ENCODE peak calls at places on chromosomes 12 and 14, in four cellular contexts. R, L, Q and F are unnamed samples.

GRCh38 chr14:50658203-50658602 is 9.9 kb downstream of the SAV1 start:
- DNase-seq in R (no peak), Q (peak; percentile 72), L (no peak), F (no peak)

GRCh38 chr14:94485944-94486841 is 10.2 kb upstream of the SERPINA9 start:
- DNase-seq in Q (peak; percentile 46), L (peak; percentile 93), R (peak; percentile 33), F (peak; percentile 93)

GRCh38 chr14:54981698-54982097 is 45.2 kb downstream of the WDHD1 start:
- DNase-seq in R (no peak), L (no peak), Q (peak; percentile 22), F (no peak)

GRCh38 chr12:1799882-1800645 is 20.3 kb upstream of the LRTM2 start:
- DNase-seq in R (no peak), Q (no peak), L (peak; percentile 35), F (peak; percentile 28)

GRCh38 chr12:79687711-79688270 is 3.0 kb downstream of the PAWR start:
- DNase-seq in R (no peak), Q (peak; percentile 4), L (no peak), F (no peak)

GRCh38 chr12:123363743-123364531 is 710 bp downstream of the SBNO1 start:
- DNase-seq in Q (no peak), L (peak; percentile 68), R (peak; percentile 18), F (peak; percentile 39)

GRCh38 chr14:105421723-105422615 is 2.3 kb downstream of the MTA1 start:
- DNase-seq in R (no peak), Q (no peak), L (peak; percentile 64), F (no peak)

GRCh38 chr12:32897688-32898573 is 1.4 kb upstream of the PKP2 start:
- DNase-seq in Q (no peak), L (no peak), R (no peak), F (no peak)

GRCh38 chr14:23729720-23730387 is 93.7 kb downstream of the DHRS2 start:
- DNase-seq in Q (no peak), L (peak; percentile 57), R (peak; percentile 21), F (no peak)

GRCh38 chr12:65603428-65604351 is 220.6 kb upstream of the HMGA2 start:
- DNase-seq in L (no peak), R (no peak), Q (peak; percentile 94), F (no peak)

GRCh38 chr12:71216725-71217579 is 59.2 kb upstream of the TSPAN8 start:
- DNase-seq in L (no peak), R (peak; percentile 61), Q (peak; percentile 0), F (peak; percentile 47)

GRCh38 chr12:97748298-97748697 is 285.7 kb downstream of the RMST start:
- DNase-seq in R (no peak), L (no peak), Q (no peak), F (no peak)